ENCODE peak calls at places on chromosomes 16 and 17, in five cellular contexts. T is AG04450; H is HCT116; F is GM23248; N is CD4-positive, alpha-beta T cell. O is an unnamed sample.

GRCh38 chr17:50686494-50687199 is 21.1 kb downstream of the ANKRD40 start:
- DNase-seq in T (no peak), H (peak), F (peak), N (no peak), O (peak)

GRCh38 chr17:10673318-10673717 is 16.2 kb upstream of the MYH3 start:
- DNase-seq in T (no peak), H (no peak), F (no peak), N (no peak), O (no peak)

GRCh38 chr17:76141212-76142043 is at the start of gene FOXJ1:
- DNase-seq in T (peak), H (peak), F (peak), N (peak), O (peak)

GRCh38 chr16:21590791-21591190 is 8.6 kb upstream of the METTL9 start:
- DNase-seq in T (no peak), H (no peak), F (peak), N (no peak), O (no peak)

GRCh38 chr17:77753246-77753645 is 205.3 kb upstream of the TNRC6C start:
- DNase-seq in T (no peak), H (no peak), F (no peak), N (no peak), O (no peak)

GRCh38 chr16:55660776-55661175 is 5.0 kb downstream of the SLC6A2 start:
- DNase-seq in T (no peak), H (no peak), F (no peak), N (no peak), O (no peak)

GRCh38 chr17:72725432-72726068 is 366.9 kb downstream of the SLC39A11 start:
- DNase-seq in T (no peak), H (peak), F (peak), N (peak), O (no peak)

GRCh38 chr16:15635926-15636325 is 7.0 kb downstream of the MARF1 start:
- DNase-seq in T (no peak), H (no peak), F (no peak), N (no peak), O (no peak)

GRCh38 chr17:34314279-34314678 is 5.0 kb upstream of the CCL8 start:
- DNase-seq in T (no peak), H (no peak), F (peak), N (no peak), O (peak)

GRCh38 chr17:72950236-72950931 is 142.1 kb downstream of the SLC39A11 start:
- DNase-seq in T (no peak), H (no peak), F (no peak), N (no peak), O (no peak)

GRCh38 chr17:47615766-47616424 is 33.8 kb upstream of the KPNB1 start:
- DNase-seq in T (no peak), H (peak), F (peak), N (no peak), O (no peak)

GRCh38 chr17:49715717-49716279 is 8.0 kb upstream of the SLC35B1 start:
- DNase-seq in T (no peak), H (no peak), F (no peak), N (no peak), O (no peak)

GRCh38 chr16:14344945-14345344 is 273.8 kb downstream of the MRTFB start:
- DNase-seq in T (no peak), H (no peak), F (no peak), N (no peak), O (no peak)
- H3K27ac ChIP-seq in T (no peak), H (no peak), F (no peak), N (no peak), O (no peak)

GRCh38 chr17:1123397-1124237 is 56.2 kb downstream of the ABR start:
- DNase-seq in T (no peak), H (no peak), F (no peak), N (no peak), O (no peak)
- H3K27ac ChIP-seq in T (no peak), H (no peak), F (no peak), N (no peak), O (peak)

DNA sequence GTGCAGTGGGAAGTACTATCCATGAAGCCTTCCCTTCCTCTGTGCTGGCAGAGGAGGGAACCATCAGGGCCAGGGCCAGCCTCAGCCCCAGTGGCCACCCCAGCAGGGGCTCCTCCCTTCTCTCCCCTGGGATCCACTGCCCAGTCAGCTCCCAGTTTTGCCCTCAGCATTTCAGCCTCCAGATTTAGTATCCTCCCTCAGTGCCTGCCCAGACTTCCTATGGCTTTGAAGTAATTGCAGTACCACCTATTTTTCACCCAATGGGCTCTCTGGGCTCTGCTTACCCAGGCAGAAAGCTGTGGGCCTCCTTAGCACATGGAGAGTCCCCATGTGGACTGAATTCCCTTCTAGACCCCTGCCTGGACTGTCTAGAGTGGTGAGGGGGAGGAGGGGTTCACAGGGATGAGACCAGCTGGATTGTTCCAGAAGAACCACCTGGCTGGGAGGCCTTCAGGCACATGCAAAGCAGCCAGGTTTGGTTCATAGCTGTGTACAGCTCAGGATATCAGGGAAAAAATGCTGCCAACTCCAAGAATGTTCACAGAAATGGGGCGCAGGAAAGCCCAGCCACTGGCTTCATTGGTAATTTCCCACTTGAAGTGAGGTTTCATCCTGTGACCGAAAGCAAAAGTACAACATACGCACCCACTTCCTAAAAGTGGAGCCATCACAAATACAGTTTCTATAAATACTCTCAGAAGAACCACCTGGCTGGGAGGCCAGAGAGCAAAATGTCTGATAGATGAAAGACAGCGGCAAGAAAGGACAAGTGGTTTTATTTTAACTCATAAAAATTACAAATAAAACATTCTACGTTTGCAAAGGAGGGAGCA is 15.2 kb upstream of the HERPUD1 start:
- DNase-seq in T (no peak), H (no peak), F (no peak), N (no peak), O (no peak)
- H3K27ac ChIP-seq in T (no peak), H (no peak), F (no peak), N (peak), O (peak)

GRCh38 chr17:3660311-3660891 is 8.0 kb downstream of the TAX1BP3 start:
- DNase-seq in T (no peak), H (no peak), F (no peak), N (no peak), O (no peak)

GRCh38 chr17:3657874-3658783 is 10.2 kb downstream of the TAX1BP3 start:
- DNase-seq in T (no peak), H (no peak), F (no peak), N (no peak), O (no peak)

GRCh38 chr17:3657588-3657869 is 10.8 kb downstream of the TAX1BP3 start:
- DNase-seq in T (no peak), H (no peak), F (no peak), N (no peak), O (no peak)

GRCh38 chr17:3659541-3660111 is 8.8 kb downstream of the TAX1BP3 start:
- DNase-seq in T (peak), H (no peak), F (peak), N (no peak), O (peak)

GRCh38 chr17:3658784-3659449 is 9.5 kb downstream of the TAX1BP3 start:
- DNase-seq in T (no peak), H (no peak), F (no peak), N (no peak), O (no peak)
- H3K27ac ChIP-seq in T (peak), H (peak), F (peak), N (no peak), O (peak)

DNA sequence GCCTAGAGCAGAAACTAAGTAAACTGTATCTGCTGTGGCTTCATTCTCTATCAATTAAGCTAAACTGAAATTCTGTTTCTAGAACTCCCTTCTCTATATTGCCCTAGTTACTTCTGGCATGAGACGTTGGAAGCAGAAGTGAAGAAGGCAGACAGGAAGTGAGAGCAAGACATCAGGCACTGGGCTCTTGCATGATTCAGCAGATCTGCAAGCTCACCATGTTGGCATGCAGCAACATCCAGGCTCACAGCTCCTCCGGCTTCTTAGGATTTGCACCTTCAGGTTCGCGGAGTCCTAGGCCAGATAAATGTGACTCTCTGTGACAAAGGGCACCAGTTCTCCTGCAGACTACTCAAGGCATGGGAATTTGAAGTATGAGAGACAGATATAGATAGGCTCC is 148.3 kb downstream of the CDH8 start:
- DNase-seq in T (no peak), H (no peak), F (peak), N (no peak), O (no peak)
- H3K27ac ChIP-seq in T (no peak), H (no peak), F (peak), N (no peak), O (no peak)

GRCh38 chr17:8465381-8466158 is 29.9 kb downstream of the NDEL1 start:
- DNase-seq in T (no peak), H (no peak), F (no peak), N (no peak), O (no peak)

GRCh38 chr17:8464941-8465340 is 29.3 kb downstream of the NDEL1 start:
- DNase-seq in T (no peak), H (no peak), F (no peak), N (no peak), O (no peak)

GRCh38 chr17:8462564-8462963 is 26.9 kb downstream of the NDEL1 start:
- DNase-seq in T (no peak), H (no peak), F (no peak), N (no peak), O (no peak)

GRCh38 chr17:8466466-8466865 is 30.8 kb downstream of the NDEL1 start:
- DNase-seq in T (peak), H (no peak), F (peak), N (no peak), O (no peak)

GRCh38 chr17:8463089-8463488 is 27.4 kb downstream of the NDEL1 start:
- DNase-seq in T (no peak), H (no peak), F (peak), N (no peak), O (no peak)
- H3K27ac ChIP-seq in T (no peak), H (no peak), F (peak), N (no peak), O (no peak)

DNA sequence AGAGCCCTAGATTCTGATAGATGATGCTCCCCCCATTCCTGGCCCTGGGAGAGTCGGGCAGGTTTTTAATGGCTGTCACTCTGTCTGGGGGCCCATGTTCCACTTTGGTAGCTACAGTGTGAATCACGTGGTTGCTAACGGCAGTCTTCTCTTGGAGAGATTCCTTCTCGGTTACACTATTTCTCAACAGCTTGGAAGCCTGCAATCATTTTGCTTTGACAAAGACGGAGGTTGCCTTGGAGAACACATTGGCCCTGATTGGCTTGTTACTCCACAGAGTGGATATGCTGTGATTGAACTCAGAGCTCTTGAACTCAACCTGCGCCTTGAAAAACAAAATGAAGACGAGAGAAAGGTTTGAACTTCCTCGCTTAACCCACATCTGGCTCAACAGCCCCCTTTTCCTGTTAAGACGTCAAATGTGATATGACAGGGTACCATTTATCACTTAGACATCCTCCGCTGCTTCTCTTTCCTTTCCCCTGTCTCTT is 218.9 kb downstream of the MAF start:
- DNase-seq in T (no peak), H (no peak), F (no peak), N (no peak), O (no peak)
- H3K27ac ChIP-seq in T (no peak), H (no peak), F (no peak), N (no peak), O (no peak)

GRCh38 chr17:39700148-39700987 is 504 bp downstream of the ERBB2 start:
- DNase-seq in T (no peak), H (no peak), F (peak), N (no peak), O (no peak)
- H3K27ac ChIP-seq in T (no peak), H (peak), F (no peak), N (no peak), O (peak)

DNA sequence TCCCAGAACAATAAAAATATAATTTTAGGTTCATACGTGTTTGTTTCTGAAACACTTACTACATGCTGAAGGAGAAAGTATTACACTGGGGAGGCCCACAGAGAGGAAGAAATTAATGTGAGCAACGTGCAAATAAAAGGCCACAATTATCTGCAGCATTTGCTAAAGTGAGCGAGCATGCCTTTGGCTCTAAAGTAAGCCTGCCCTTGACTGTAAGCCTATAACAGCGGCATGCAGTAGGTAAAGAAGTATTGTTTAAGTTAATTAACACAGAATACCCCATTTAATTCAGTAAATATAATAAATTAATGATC is 13.2 kb upstream of the COTL1 start:
- DNase-seq in T (no peak), H (no peak), F (no peak), N (no peak), O (no peak)
- H3K27ac ChIP-seq in T (no peak), H (no peak), F (no peak), N (no peak), O (no peak)

GRCh38 chr17:2083613-2084128 is 28.8 kb downstream of the HIC1 start:
- DNase-seq in T (no peak), H (no peak), F (no peak), N (no peak), O (no peak)

GRCh38 chr17:2084766-2085647 is 30.1 kb downstream of the HIC1 start:
- DNase-seq in T (peak), H (no peak), F (peak), N (no peak), O (no peak)

GRCh38 chr17:2084129-2084765 is 29.3 kb downstream of the HIC1 start:
- DNase-seq in T (no peak), H (no peak), F (peak), N (no peak), O (peak)

GRCh38 chr17:2086306-2086705 is 31.4 kb downstream of the HIC1 start:
- DNase-seq in T (no peak), H (no peak), F (no peak), N (no peak), O (no peak)

DNA sequence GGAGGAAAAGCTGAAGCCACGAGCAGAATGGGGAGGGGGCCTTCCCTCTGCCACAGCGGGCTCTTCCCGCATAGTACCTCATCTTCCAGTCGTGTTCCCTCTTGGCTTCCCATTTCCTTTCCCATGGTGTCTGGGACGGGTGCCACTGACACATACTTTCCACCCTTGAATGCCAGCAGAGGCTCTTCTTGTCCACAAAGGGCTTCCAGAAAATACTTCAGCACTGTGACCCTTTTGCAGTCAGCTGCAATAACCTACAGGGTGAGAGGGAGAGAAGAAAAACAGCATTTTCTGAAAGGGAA is 30.7 kb downstream of the HIC1 start:
- DNase-seq in T (no peak), H (no peak), F (peak), N (no peak), O (no peak)
- H3K27ac ChIP-seq in T (peak), H (no peak), F (peak), N (no peak), O (peak)

O was measured in right atrium auricular region.